ENCODE peak calls at places on chromosomes 11 and 22, in five cellular contexts. One of them, this sample, is unnamed.

GRCh38 chr11:47254381-47254780 is 3.4 kb upstream of the NR1H3 start:
- DNase-seq in IMR-90: no peak
- DNase-seq in H9: no peak
- DNase-seq in neuronal stem cell: no peak
- DNase-seq in H1: no peak
- DNase-seq in this sample: peak

GRCh38 chr11:3037041-3037944 is 19.9 kb downstream of the CARS1 start:
- DNase-seq in H9: peak
- DNase-seq in H1: peak
- DNase-seq in neuronal stem cell: peak
- DNase-seq in IMR-90: peak
- DNase-seq in this sample: peak

GRCh38 chr11:125777309-125777708 is 1.3 kb downstream of the PATE2 start:
- DNase-seq in IMR-90: peak
- DNase-seq in H9: no peak
- DNase-seq in H1: no peak
- DNase-seq in neuronal stem cell: no peak
- DNase-seq in this sample: no peak

GRCh38 chr22:50627452-50627913 is 469 bp downstream of the ARSA start:
- DNase-seq in H1: no peak
- DNase-seq in neuronal stem cell: no peak
- DNase-seq in IMR-90: no peak
- DNase-seq in H9: peak
- DNase-seq in this sample: peak

GRCh38 chr11:65440831-65441499 is 18.4 kb downstream of the NEAT1 start:
- DNase-seq in IMR-90: peak
- DNase-seq in H1: no peak
- DNase-seq in neuronal stem cell: no peak
- DNase-seq in H9: no peak
- DNase-seq in this sample: peak

GRCh38 chr11:34970480-34970879 is 54.1 kb downstream of the PDHX start:
- DNase-seq in IMR-90: no peak
- DNase-seq in H9: no peak
- DNase-seq in neuronal stem cell: no peak
- DNase-seq in H1: no peak
- DNase-seq in this sample: no peak

GRCh38 chr11:106413222-106413621 is 335.8 kb downstream of the AASDHPPT start:
- DNase-seq in IMR-90: no peak
- DNase-seq in H1: no peak
- DNase-seq in neuronal stem cell: no peak
- DNase-seq in H9: no peak
- DNase-seq in this sample: no peak

GRCh38 chr11:22875869-22876473 is 15.7 kb upstream of the CCDC179 start:
- DNase-seq in neuronal stem cell: peak
- DNase-seq in H9: peak
- DNase-seq in H1: no peak
- DNase-seq in IMR-90: peak
- DNase-seq in this sample: peak

GRCh38 chr22:37588540-37589215 is 8.8 kb upstream of the LGALS2 start:
- DNase-seq in H1: no peak
- DNase-seq in IMR-90: no peak
- DNase-seq in H9: no peak
- DNase-seq in neuronal stem cell: no peak
- DNase-seq in this sample: no peak

DNA sequence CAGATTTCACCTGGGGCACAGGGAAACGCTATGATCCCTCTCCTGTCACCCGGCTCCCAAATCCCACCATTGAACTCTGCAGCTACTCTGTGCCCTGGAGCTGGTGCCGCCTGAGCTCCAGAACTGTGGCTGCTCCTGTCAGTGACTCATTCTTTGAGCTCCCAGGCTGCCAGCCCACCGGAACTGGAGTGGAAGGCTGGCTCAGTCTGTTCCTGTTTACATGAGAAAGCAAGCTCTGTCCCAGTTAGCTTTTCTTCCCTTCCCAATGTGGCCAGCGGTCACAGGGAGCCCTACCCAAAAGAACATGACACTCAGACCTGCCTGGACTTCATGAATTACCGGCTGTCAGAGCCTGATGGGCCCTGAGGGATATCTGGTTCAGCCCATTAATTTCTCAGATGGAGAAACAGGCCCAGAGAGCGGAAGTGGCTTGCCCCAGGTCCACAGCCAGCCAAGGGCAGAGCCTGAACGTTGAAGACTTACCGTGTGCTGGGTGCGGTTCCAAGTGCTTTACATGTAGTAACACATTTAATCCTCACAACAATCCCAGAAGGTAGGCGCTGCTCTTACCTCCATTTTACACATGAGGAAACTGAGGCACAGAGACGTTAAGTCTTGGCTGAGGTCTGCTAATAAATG is 23.8 kb upstream of the IGSF22 start:
- DNase-seq in H1: no peak
- DNase-seq in H9: peak
- DNase-seq in neuronal stem cell: no peak
- DNase-seq in IMR-90: peak
- DNase-seq in this sample: peak
- H2AFZ ChIP-seq in H1: no peak
- H2AFZ ChIP-seq in H9: no peak
- H2AFZ ChIP-seq in neuronal stem cell: peak
- H2AFZ ChIP-seq in IMR-90: peak
- H2AFZ ChIP-seq in this sample: peak

GRCh38 chr11:13434247-13435205 is 28.5 kb downstream of the BTBD10 start:
- DNase-seq in H1: no peak
- DNase-seq in neuronal stem cell: no peak
- DNase-seq in H9: no peak
- DNase-seq in IMR-90: peak
- DNase-seq in this sample: peak
- H2BK15ac ChIP-seq in H1: no peak
- H2BK15ac ChIP-seq in neuronal stem cell: no peak
- H2BK15ac ChIP-seq in H9: no peak
- H2BK15ac ChIP-seq in IMR-90: no peak
- H2BK15ac ChIP-seq in this sample: no peak

GRCh38 chr11:108886608-108887007 is 221.7 kb downstream of the DDX10 start:
- DNase-seq in neuronal stem cell: no peak
- DNase-seq in IMR-90: peak
- DNase-seq in H1: no peak
- DNase-seq in H9: no peak
- DNase-seq in this sample: peak
- H2AFZ ChIP-seq in neuronal stem cell: no peak
- H2AFZ ChIP-seq in IMR-90: no peak
- H2AFZ ChIP-seq in H1: no peak
- H2AFZ ChIP-seq in H9: no peak
- H2AFZ ChIP-seq in this sample: no peak

DNA sequence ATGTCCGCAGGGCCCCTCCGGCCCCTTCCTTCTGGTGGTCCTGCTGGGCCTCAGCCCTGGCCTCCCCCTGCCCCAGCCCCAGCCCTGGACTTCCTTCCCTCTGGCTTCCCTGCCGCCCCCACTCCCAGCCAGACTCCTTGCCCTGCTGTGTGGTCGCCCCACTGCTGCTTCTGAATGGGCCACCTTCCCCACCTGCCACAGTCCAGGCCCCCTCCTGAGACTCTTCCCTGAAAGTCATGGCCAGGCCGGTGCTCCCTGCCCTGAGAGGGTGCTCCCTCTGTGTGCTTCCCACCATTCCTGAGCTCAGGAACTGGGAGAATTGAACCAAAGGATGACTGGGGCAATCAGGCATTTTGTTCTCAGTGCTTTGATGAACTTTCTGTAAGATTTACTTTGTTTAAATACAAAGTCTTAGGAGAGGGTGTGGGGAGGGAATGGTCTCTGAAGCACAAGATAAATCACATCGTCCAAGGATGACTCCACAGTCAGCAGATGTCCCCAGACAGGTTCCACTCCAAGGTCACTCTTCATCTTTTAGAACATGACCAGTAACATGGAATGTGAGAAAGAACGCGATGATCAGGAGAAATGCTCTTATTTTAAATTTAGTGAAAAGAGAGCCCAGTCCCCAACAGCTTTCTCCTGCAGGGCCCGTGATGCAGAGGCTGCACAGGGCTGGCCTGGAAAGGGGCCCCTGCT is 774 bp downstream of the APOBEC3D start:
- DNase-seq in IMR-90: no peak
- DNase-seq in neuronal stem cell: no peak
- DNase-seq in H1: no peak
- DNase-seq in H9: no peak
- DNase-seq in this sample: peak
- H2BK15ac ChIP-seq in IMR-90: no peak
- H2BK15ac ChIP-seq in neuronal stem cell: peak
- H2BK15ac ChIP-seq in H1: peak
- H2BK15ac ChIP-seq in H9: no peak
- H2BK15ac ChIP-seq in this sample: peak